ENCODE peak calls at places on chromosome 21, in five cellular contexts. Z, U, N, J and T are unnamed samples.

GRCh38 chr21:39082656-39083376 is 100.4 kb downstream of the PSMG1 start:
- DNase-seq in J (no peak), N (peak), Z (no peak), U (no peak), T (peak)

GRCh38 chr21:30083120-30083945 is 83.3 kb downstream of the CLDN17 start:
- DNase-seq in U (no peak), J (no peak), N (no peak), Z (no peak), T (peak)

GRCh38 chr21:46159390-46159789 is 4.0 kb upstream of the FTCD start:
- DNase-seq in N (no peak), J (no peak), U (no peak), Z (no peak), T (no peak)

GRCh38 chr21:34807881-34808568 is 139.2 kb downstream of the CLIC6 start:
- DNase-seq in N (no peak), J (peak), Z (peak), U (peak), T (no peak)

GRCh38 chr21:17386498-17386897 is 126.3 kb upstream of the CXADR start:
- DNase-seq in N (no peak), J (no peak), U (no peak), Z (no peak), T (peak)

GRCh38 chr21:15441060-15441493 is 288.7 kb upstream of the USP25 start:
- DNase-seq in Z (no peak), J (no peak), N (peak), U (no peak), T (no peak)

GRCh38 chr21:45303111-45303615 is 15.5 kb upstream of the POFUT2 start:
- DNase-seq in N (no peak), J (no peak), Z (no peak), U (no peak), T (no peak)

GRCh38 chr21:27759091-27759659 is 792.3 kb upstream of the ADAMTS5 start:
- DNase-seq in N (no peak), Z (no peak), U (no peak), J (peak), T (no peak)

GRCh38 chr21:28227881-28228623 is 764.6 kb downstream of the LTN1 start:
- DNase-seq in N (no peak), J (peak), Z (no peak), U (no peak), T (no peak)

GRCh38 chr21:45405819-45406762 is 1.1 kb downstream of the COL18A1 start:
- DNase-seq in N (peak), J (peak), Z (no peak), U (no peak), T (peak)

GRCh38 chr21:25995283-25995682 is 175.3 kb downstream of the APP start:
- DNase-seq in N (no peak), U (no peak), Z (no peak), J (no peak), T (no peak)

GRCh38 chr21:41975391-41976272 is 21.8 kb upstream of the C2CD2 start:
- DNase-seq in J (peak), U (no peak), Z (no peak), N (peak), T (no peak)

GRCh38 chr21:27674037-27674436 is 707.1 kb upstream of the ADAMTS5 start:
- DNase-seq in U (peak), J (peak), Z (no peak), N (no peak), T (no peak)

GRCh38 chr21:44650265-44650972 is 4.0 kb downstream of the KRTAP12-4 start:
- DNase-seq in Z (no peak), U (no peak), N (no peak), J (no peak), T (no peak)

GRCh38 chr21:30839304-30839703 is 9.7 kb upstream of the KRTAP7-1 start:
- DNase-seq in U (no peak), J (no peak), N (peak), Z (no peak), T (peak)

GRCh38 chr21:45894891-45895777 is 86.4 kb upstream of the COL6A1 start:
- DNase-seq in N (no peak), U (no peak), Z (no peak), J (no peak), T (no peak)

GRCh38 chr21:36310016-36310415 is 10.0 kb upstream of the MORC3 start:
- DNase-seq in N (no peak), Z (peak), J (no peak), U (no peak), T (no peak)

GRCh38 chr21:44871576-44872265 is 1.8 kb downstream of the PTTG1IP start:
- DNase-seq in J (peak), N (no peak), Z (no peak), U (no peak), T (peak)

GRCh38 chr21:34177919-34178567 is 104.7 kb downstream of the MRPS6 start:
- DNase-seq in U (no peak), Z (no peak), J (no peak), N (no peak), T (no peak)

GRCh38 chr21:18041012-18041411 is 203.6 kb upstream of the CHODL start:
- DNase-seq in Z (no peak), N (peak), J (no peak), U (no peak), T (peak)

GRCh38 chr21:42513985-42514882 is 582 bp downstream of the SLC37A1 start:
- DNase-seq in J (peak), Z (peak), U (no peak), N (peak), T (peak)

GRCh38 chr21:39094847-39095525 is 88.3 kb downstream of the PSMG1 start:
- DNase-seq in N (peak), U (peak), Z (no peak), J (peak), T (no peak)

GRCh38 chr21:37912616-37913015 is 3.6 kb downstream of the KCNJ6 start:
- DNase-seq in N (no peak), U (no peak), J (no peak), Z (no peak), T (peak)

GRCh38 chr21:43805275-43805800 is 16.0 kb downstream of the RRP1 start:
- DNase-seq in U (no peak), J (no peak), Z (peak), N (no peak), T (no peak)